ENCODE peak calls at places on chromosomes 2 and 18, in nine cellular contexts. Q is tibial nerve, I is K562, H is Panc1, O is HepG2, K is A673, X is thyroid gland, V is pancreas, E is left ventricle myocardium inferior. R is an unnamed sample.

GRCh38 chr2:77631007-77631406 is 108.8 kb upstream of the LRRTM4 start:
- DNase-seq in Q (no peak), I (no peak), H (no peak), O (no peak), K (no peak), X (no peak), V (no peak), E (no peak), R (no peak)

GRCh38 chr18:5286525-5286924 is 9.0 kb downstream of the ZBTB14 start:
- DNase-seq in Q (no peak), I (no peak), H (no peak), O (no peak), K (no peak), X (no peak), V (no peak), E (no peak), R (no peak)

GRCh38 chr2:132448771-132449170 is 32.2 kb downstream of the GPR39 start:
- DNase-seq in Q (no peak), I (no peak), H (peak; percentile 13), O (no peak), K (peak; percentile 65), X (peak; percentile 49), V (peak; percentile 31), E (no peak), R (no peak)

GRCh38 chr2:85799215-85799956 is 45.6 kb downstream of the ATOH8 start:
- DNase-seq in Q (no peak), I (no peak), H (no peak), O (peak; percentile 64), K (no peak), X (no peak), V (peak; percentile 45), E (no peak), R (peak; percentile 50)

GRCh38 chr18:66872277-66872676 is 268.4 kb upstream of the CDH19 start:
- DNase-seq in Q (no peak), I (no peak), H (no peak), O (no peak), K (peak; percentile 55), X (no peak), V (no peak), E (no peak), R (no peak)

GRCh38 chr2:46073540-46074018 is 223.6 kb upstream of the EPAS1 start:
- DNase-seq in Q (no peak), I (no peak), H (peak; percentile 48), O (peak; percentile 39), K (peak; percentile 49), X (no peak), V (no peak), E (no peak), R (no peak)

GRCh38 chr2:144834363-144834762 is 314.4 kb upstream of the ZEB2 start:
- DNase-seq in Q (no peak), I (no peak), H (no peak), O (no peak), K (peak; percentile 5), X (no peak), V (no peak), E (no peak), R (no peak)

GRCh38 chr2:152395132-152396024 is 60.4 kb downstream of the FMNL2 start:
- DNase-seq in Q (no peak), I (no peak), H (no peak), O (no peak), K (peak; percentile 45), X (no peak), V (no peak), E (no peak), R (no peak)

GRCh38 chr2:144703852-144704324 is 184.0 kb upstream of the ZEB2 start:
- DNase-seq in Q (peak; percentile 13), I (peak; percentile 14), H (no peak), O (no peak), K (peak; percentile 35), X (no peak), V (no peak), E (no peak), R (peak; percentile 26)

GRCh38 chr2:88159955-88160415 is 10.2 kb upstream of the THNSL2 start:
- DNase-seq in Q (no peak), I (peak; percentile 60), H (peak; percentile 48), O (peak; percentile 82), K (peak; percentile 77), X (peak; percentile 46), V (peak; percentile 71), E (no peak), R (peak; percentile 74)

GRCh38 chr2:20617081-20617575 is 33.8 kb downstream of the HS1BP3 start:
- DNase-seq in Q (peak; percentile 41), I (peak; percentile 73), H (no peak), O (no peak), K (no peak), X (peak; percentile 81), V (no peak), E (peak; percentile 89), R (peak; percentile 67)

GRCh38 chr18:12399231-12399630 is 8.5 kb upstream of the PRELID3A start:
- DNase-seq in Q (no peak), I (no peak), H (no peak), O (no peak), K (no peak), X (no peak), V (no peak), E (no peak), R (no peak)

GRCh38 chr2:1478311-1479305 is 65.3 kb downstream of the TPO start:
- DNase-seq in Q (no peak), I (no peak), H (no peak), O (no peak), K (no peak), X (no peak), V (no peak), E (no peak), R (no peak)

GRCh38 chr2:229202646-229203045 is 68.4 kb downstream of the PID1 start:
- DNase-seq in Q (no peak), I (no peak), H (no peak), O (no peak), K (peak; percentile 36), X (no peak), V (no peak), E (no peak), R (no peak)

GRCh38 chr18:78882585-78882984 is 97.0 kb upstream of the SALL3 start:
- DNase-seq in Q (no peak), I (no peak), H (no peak), O (no peak), K (no peak), X (no peak), V (no peak), E (no peak), R (no peak)

GRCh38 chr2:17620280-17620679 is 79.8 kb downstream of the VSNL1 start:
- DNase-seq in Q (no peak), I (no peak), H (no peak), O (no peak), K (peak; percentile 83), X (peak; percentile 68), V (no peak), E (peak; percentile 54), R (no peak)

DNA sequence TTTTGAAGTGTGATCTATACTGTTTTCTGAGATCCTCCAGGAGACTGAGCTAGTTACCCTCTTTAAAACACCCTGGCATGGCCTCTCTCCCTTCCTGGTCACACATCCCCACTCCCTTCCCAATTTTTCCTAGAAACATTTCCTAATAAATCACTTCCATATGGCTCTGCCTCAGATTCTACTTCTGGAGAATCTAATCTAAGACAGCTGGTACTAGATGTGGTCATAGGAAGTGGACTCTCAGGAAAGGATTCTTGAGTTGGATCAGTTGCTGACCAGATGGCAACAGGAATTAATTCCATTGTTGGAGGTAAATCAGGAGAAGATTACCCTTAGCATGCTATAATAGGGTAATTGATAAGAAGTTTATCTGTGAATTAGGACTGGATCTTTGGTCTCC is 310.5 kb downstream of the SATB2 start:
- DNase-seq in Q (no peak), I (no peak), H (no peak), O (no peak), K (no peak), X (no peak), V (no peak), E (no peak), R (no peak)
- H3K4me3 ChIP-seq in Q (no peak overlapping the region), I (no peak overlapping the region), H (no peak overlapping the region), O (no peak overlapping the region), K (no peak overlapping the region), X (no peak overlapping the region), V (no peak overlapping the region), E (no peak overlapping the region), R (no peak overlapping the region)

GRCh38 chr2:174169372-174169771 is 79.0 kb downstream of the OLA1 start:
- DNase-seq in Q (no peak), I (no peak), H (no peak), O (no peak), K (no peak), X (no peak), V (no peak), E (no peak), R (no peak)
- H3K9me3 ChIP-seq in Q (peaks cover 37% of the 10 kb centered on the region), I (peaks cover 6% of the 10 kb centered on the region), H (peaks cover 10% of the 10 kb centered on the region), O (peaks cover 20% of the 10 kb centered on the region), K (peaks cover 30% of the 10 kb centered on the region), X (no peaks in the 10 kb centered on the region), V (no peaks in the 10 kb centered on the region), E (peaks cover 63% of the 10 kb centered on the region), R (no peaks in the 10 kb centered on the region)

DNA sequence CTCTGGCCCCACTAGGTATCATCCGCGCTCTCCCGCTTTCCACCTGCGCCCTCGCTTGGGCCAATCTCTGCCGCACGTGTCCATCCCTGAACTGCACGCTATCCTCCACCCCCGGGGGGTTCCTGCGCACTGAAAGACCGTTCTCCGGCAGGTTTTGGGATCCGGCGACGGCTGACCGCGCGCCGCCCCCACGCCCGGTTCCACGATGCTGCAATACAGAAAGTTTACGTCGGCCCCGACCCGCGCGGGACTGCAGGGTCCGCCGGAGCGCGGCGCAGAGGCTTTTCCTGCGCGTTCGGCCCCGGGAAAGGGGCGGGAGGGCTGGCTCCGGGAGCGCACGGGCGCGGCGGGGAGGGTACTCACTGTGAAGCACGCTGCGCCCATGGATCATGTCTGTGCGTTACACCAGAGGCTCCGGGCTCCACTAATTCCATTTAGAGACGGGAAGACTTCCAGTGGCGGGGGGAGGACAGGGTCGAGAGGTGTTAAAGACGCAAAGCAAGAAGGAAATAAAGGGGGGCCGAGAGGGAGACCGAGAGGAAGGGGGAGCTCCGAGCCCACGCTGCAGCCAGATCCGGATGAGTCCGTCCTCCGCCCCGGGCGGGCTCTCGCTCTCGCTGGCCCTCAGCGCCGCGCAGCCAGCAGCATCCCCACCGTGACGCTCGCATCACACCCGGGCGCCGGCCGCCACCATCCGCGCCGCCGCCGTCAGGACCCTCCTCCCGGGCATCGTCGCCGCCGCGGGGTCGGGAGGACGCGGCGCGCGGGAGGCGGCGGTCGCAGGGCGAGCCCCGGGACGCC is 686 bp downstream of the NETO1 start:
- DNase-seq in Q (no peak), I (no peak), H (no peak), O (no peak), K (peak; percentile 23), X (no peak), V (no peak), E (no peak), R (no peak)
- H3K36me3 ChIP-seq in Q (no peaks in the 10 kb centered on the region), I (no peaks in the 10 kb centered on the region), H (no peaks in the 10 kb centered on the region), O (no peaks in the 10 kb centered on the region), K (no peaks in the 10 kb centered on the region), X (no peaks in the 10 kb centered on the region), V (no peaks in the 10 kb centered on the region), E (no peaks in the 10 kb centered on the region), R (no peaks in the 10 kb centered on the region)

DNA sequence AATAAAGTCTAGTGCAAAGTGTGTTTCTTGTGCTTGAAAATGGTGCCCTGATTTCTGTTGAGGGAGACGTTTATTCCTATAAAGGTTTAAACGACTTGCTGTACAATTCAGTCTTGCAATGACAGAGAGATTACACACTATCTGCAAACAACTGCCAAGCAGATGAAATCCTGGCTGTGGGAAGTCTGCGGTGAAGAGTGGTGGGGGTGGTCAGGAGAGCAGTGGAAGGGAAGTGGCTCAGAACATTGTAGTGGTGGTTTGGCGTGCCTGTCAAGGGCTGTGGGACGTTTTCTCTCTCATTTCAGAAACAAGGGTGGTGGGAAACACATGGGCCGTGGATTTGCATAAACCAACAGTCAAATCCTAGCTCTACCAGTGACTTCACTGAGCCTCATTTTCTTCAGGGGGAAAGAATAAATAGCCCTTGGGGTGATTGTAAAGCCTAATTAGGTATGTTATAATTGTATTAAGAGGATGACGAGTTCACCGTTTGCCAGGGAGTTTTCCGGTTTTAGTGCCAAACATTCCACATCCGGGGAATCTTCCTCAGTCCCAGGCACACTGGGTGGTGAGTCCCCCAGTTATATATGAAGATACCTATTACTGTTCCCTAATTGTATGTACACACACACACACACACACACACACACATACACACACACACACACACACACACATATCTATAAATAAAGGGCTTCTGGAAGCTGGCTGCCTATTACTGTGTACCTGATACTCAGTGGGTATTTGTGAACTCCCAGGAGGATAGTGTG is 115.0 kb downstream of the SPTBN1 start:
- DNase-seq in Q (no peak), I (no peak), H (peak; percentile 90), O (peak; percentile 79), K (no peak), X (peak; percentile 58), V (no peak), E (peak; percentile 45), R (peak; percentile 64)
- H3K4me3 ChIP-seq in Q (no peak overlapping the region), I (no peak overlapping the region), H (peak overlapping the region; percentile 15), O (peak overlapping the region; percentile 17), K (no peak overlapping the region), X (no peak overlapping the region), V (peak overlapping the region; percentile 1), E (no peak overlapping the region), R (no peak overlapping the region)